ENCODE peak calls at places on chromosomes 11 and 22, in ten cellular contexts. R, S, X, Q, I, N, A, P, W and U are unnamed samples.

GRCh38 chr22:27881404-27881803 is 37.7 kb downstream of the PITPNB start:
- DNase-seq in N (peak; percentile 23), I (no peak), W (peak; percentile 60), P (no peak), Q (no peak), X (peak; percentile 72), R (no peak), A (peak; percentile 62), S (peak; percentile 37), U (no peak)

GRCh38 chr22:31646186-31647019 is 15.6 kb downstream of the PISD start:
- DNase-seq in N (no peak), S (peak; percentile 97), R (peak; percentile 59), A (peak; percentile 100), P (no peak), X (peak; percentile 100), I (no peak), Q (peak; percentile 100), W (peak; percentile 95), U (peak; percentile 48)

GRCh38 chr11:4065601-4066377 is 28.8 kb upstream of the RRM1 start:
- DNase-seq in S (no peak), P (no peak), W (peak; percentile 31), N (no peak), A (no peak), R (no peak), X (no peak), I (no peak), Q (no peak), U (no peak)

GRCh38 chr22:25497269-25497668 is 67.2 kb upstream of the GRK3 start:
- DNase-seq in R (no peak), S (peak; percentile 26), I (no peak), X (peak; percentile 25), W (peak; percentile 49), N (no peak), P (no peak), Q (no peak), A (peak; percentile 63), U (no peak)

GRCh38 chr11:85170184-85170583 is 457.0 kb downstream of the DLG2 start:
- DNase-seq in Q (no peak), W (no peak), N (no peak), A (peak; percentile 43), I (no peak), R (no peak), S (peak; percentile 40), P (no peak), X (peak; percentile 63), U (no peak)

GRCh38 chr11:114156131-114156581 is 96.6 kb downstream of the ZBTB16 start:
- DNase-seq in S (no peak), A (no peak), I (no peak), W (no peak), X (no peak), Q (no peak), P (no peak), N (peak; percentile 73), R (no peak), U (no peak)

GRCh38 chr11:123217897-123218296 is 22.8 kb upstream of the CLMP start:
- DNase-seq in P (no peak), A (no peak), S (no peak), N (no peak), W (no peak), Q (no peak), R (no peak), X (no peak), I (no peak), U (no peak)

GRCh38 chr11:61022311-61023085 is 51.0 kb downstream of the CD6 start:
- DNase-seq in N (no peak), R (no peak), P (no peak), Q (no peak), I (no peak), X (no peak), W (no peak), S (no peak), A (no peak), U (no peak)

GRCh38 chr22:48084041-48084748 is 1321.7 kb downstream of the TBC1D22A start:
- DNase-seq in S (no peak), X (no peak), N (no peak), W (no peak), R (no peak), P (no peak), A (no peak), Q (no peak), I (no peak), U (peak; percentile 64)

GRCh38 chr11:128437137-128437536 is 150.2 kb downstream of the ETS1 start:
- DNase-seq in X (peak; percentile 73), I (no peak), Q (no peak), A (peak; percentile 79), S (peak; percentile 53), W (peak; percentile 68), N (no peak), P (no peak), R (no peak), U (no peak)

GRCh38 chr11:100865443-100865842 is 178.4 kb downstream of the ARHGAP42 start:
- DNase-seq in P (no peak), A (peak; percentile 30), I (no peak), R (no peak), N (no peak), S (no peak), X (no peak), Q (no peak), W (no peak), U (no peak)

GRCh38 chr22:44601189-44601588 is 100.8 kb upstream of the PRR5 start:
- DNase-seq in P (no peak), X (no peak), R (no peak), S (no peak), N (no peak), I (no peak), Q (no peak), W (no peak), A (no peak), U (no peak)

GRCh38 chr22:44601725-44602124 is 100.3 kb upstream of the PRR5 start:
- DNase-seq in X (no peak), A (no peak), P (no peak), S (no peak), I (no peak), R (no peak), Q (no peak), N (no peak), W (no peak), U (no peak)

GRCh38 chr22:44604455-44604854 is 97.5 kb upstream of the PRR5 start:
- DNase-seq in A (no peak), R (no peak), W (no peak), Q (no peak), S (no peak), X (no peak), P (no peak), I (no peak), N (no peak), U (no peak)

GRCh38 chr22:44605486-44605885 is 96.5 kb upstream of the PRR5 start:
- DNase-seq in P (no peak), X (no peak), S (no peak), W (no peak), I (no peak), A (no peak), N (no peak), Q (no peak), R (no peak), U (no peak)

GRCh38 chr22:44603774-44604173 is 98.2 kb upstream of the PRR5 start:
- DNase-seq in X (peak; percentile 17), I (no peak), A (no peak), R (no peak), P (no peak), W (no peak), S (peak; percentile 16), N (no peak), Q (no peak), U (no peak)
- TF ChIP-seq CTCF in X (no peak), I (no peak), A (no peak), R (no peak), P (no peak), W (no peak), S (no peak), N (no peak), Q (no peak), U (no peak)

GRCh38 chr11:69044111-69045013 is 4.4 kb upstream of the TPCN2 start:
- DNase-seq in N (peak; percentile 52), A (peak; percentile 72), W (peak; percentile 59), Q (peak; percentile 66), R (no peak), I (no peak), X (peak; percentile 83), S (peak; percentile 58), P (peak; percentile 34), U (no peak)
- TF ChIP-seq CTCF in N (peak; percentile 41), A (peak; percentile 70), W (peak; percentile 66), Q (peak; percentile 87), R (peak; percentile 53), I (no peak), X (peak; percentile 79), S (peak; percentile 38), P (no peak), U (peak; percentile 48)

DNA sequence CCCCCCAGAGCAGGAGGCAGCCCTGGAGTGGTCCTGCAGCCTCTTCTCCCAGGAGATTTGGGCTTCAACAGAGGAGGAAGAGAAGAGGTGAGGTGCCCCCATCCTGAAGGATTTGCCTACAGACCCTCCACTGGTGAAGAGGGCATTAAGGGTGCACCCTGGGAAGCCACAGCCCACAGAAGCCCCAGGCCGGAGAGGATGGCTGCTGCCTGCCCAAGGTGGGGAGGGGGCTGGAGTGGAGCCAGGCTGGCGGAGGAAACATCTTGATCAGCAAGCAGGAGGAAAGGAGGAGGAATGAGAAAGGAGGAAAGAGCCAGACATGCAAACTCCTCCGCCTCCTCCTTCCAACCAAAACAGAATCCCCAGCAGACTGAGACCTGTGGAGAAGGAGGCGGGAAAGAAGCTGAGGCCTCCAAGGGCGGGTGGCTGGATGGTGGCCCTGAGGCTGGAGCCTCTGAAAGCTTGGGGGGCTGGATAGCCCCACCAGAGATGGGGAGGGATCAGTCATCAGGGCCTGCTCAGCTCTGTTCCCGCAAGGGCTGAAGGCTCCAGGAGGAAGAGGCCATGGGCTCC is 31.3 kb downstream of the ARRB1 start:
- DNase-seq in N (no peak), W (no peak), X (no peak), A (no peak), P (no peak), S (no peak), Q (no peak), I (no peak), R (no peak), U (no peak)
- TF ChIP-seq CTCF in N (no peak), W (no peak), X (no peak), A (no peak), P (no peak), S (no peak), Q (no peak), I (no peak), R (no peak), U (no peak)

DNA sequence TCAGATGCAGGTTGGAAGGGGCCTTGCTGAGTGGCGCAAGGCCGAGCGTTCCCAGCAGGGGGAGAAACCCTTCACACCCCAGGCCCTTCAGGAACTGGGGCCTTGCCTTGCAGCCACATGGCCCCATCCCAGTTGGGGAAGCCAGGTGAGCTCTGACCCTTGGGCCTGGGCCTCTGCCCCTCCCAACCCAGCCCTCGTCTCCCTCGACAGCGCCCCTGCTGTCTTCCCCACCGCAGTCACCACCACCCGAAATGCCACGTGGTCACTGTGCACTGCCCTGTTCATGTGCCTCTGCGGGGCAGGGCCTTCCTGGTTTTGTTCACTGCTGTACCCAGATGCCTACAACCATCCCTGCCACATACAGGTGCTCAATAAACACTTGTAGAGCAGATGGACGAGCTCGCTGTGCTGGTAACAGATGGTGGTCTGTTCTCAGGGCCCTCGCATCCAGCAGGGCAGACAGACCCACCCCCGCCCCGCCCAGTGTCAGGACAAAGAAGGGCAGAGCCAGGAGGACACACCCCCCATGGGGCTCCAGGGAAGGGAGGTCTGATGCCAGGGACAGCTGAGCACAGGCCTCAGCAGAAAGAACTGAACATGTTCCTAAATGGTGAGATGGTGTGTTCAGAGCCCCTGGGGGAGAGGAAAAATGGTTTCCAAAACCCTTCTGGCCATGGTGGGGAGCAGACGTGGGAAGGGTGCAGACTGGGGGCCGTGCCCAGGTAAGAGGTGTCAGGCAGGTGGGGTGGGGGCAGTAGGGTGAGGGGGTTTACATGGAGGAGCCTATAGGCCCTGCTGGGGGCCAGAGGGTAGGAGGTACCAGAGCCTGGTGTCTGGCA is 3.7 kb downstream of the POLR2L start:
- DNase-seq in S (no peak), W (no peak), A (no peak), P (no peak), I (no peak), N (no peak), R (no peak), Q (no peak), X (peak; percentile 37), U (no peak)
- TF ChIP-seq CTCF in S (peak; percentile 31), W (no peak), A (peak; percentile 13), P (no peak), I (no peak), N (no peak), R (no peak), Q (peak; percentile 31), X (peak; percentile 32), U (no peak)